ENCODE peak calls at places on chromosomes 16 and 17, in six cellular contexts. L is GM23338, O is prostate gland, C is spleen, W is transverse colon, R is breast epithelium. U is an unnamed sample.
A peak's percentile ranks its signal among the peaks of the same experiment; 100 is the strongest.

GRCh38 chr17:39100530-39100929 is 50.9 kb downstream of the PLXDC1 start:
- DNase-seq in L (no peak), O (no peak), C (no peak), W (no peak), R (no peak), U (no peak)

GRCh38 chr16:56258508-56259424 is 67.5 kb downstream of the GNAO1 start:
- DNase-seq in L (no peak), O (no peak), C (no peak), W (no peak), R (no peak), U (no peak)

GRCh38 chr17:71535311-71535710 is 585.5 kb upstream of the SOX9 start:
- DNase-seq in L (no peak), O (peak; percentile 10), C (no peak), W (no peak), R (peak; percentile 66), U (no peak)

GRCh38 chr16:17343028-17343427 is 127.7 kb downstream of the XYLT1 start:
- DNase-seq in L (no peak), O (no peak), C (peak; percentile 77), W (peak; percentile 54), R (peak; percentile 77), U (no peak)

GRCh38 chr16:27286446-27286845 is 17.9 kb upstream of the NSMCE1 start:
- DNase-seq in L (no peak), O (no peak), C (no peak), W (no peak), R (no peak), U (peak; percentile 64)

GRCh38 chr16:79808731-79809130 is 208.2 kb upstream of the MAF start:
- DNase-seq in L (no peak), O (no peak), C (no peak), W (no peak), R (no peak), U (no peak)

GRCh38 chr17:35089846-35090193 is 26.3 kb upstream of the RFFL start:
- DNase-seq in L (peak; percentile 72), O (no peak), C (peak; percentile 84), W (peak; percentile 17), R (no peak), U (no peak)

GRCh38 chr16:51982715-51983680 is 563.9 kb downstream of the TOX3 start:
- DNase-seq in L (peak; percentile 89), O (peak; percentile 61), C (no peak), W (peak; percentile 15), R (no peak), U (peak; percentile 52)

GRCh38 chr17:4539576-4540223 is 15.5 kb downstream of the MYBBP1A start:
- DNase-seq in L (no peak), O (no peak), C (no peak), W (no peak), R (no peak), U (no peak)

GRCh38 chr16:81863630-81864352 is 84.7 kb downstream of the PLCG2 start:
- DNase-seq in L (peak; percentile 58), O (no peak), C (no peak), W (peak; percentile 50), R (no peak), U (no peak)

GRCh38 chr16:17301593-17302135 is 169.1 kb downstream of the XYLT1 start:
- DNase-seq in L (no peak), O (no peak), C (peak; percentile 84), W (peak; percentile 55), R (no peak), U (no peak)

GRCh38 chr16:31577411-31577810 is 49.7 kb downstream of the AHSP start:
- DNase-seq in L (no peak), O (no peak), C (no peak), W (no peak), R (no peak), U (no peak)

GRCh38 chr17:66982011-66982508 is 17.6 kb downstream of the CACNG4 start:
- DNase-seq in L (no peak), O (no peak), C (no peak), W (no peak), R (no peak), U (no peak)

GRCh38 chr16:30335598-30336474 is 19.3 kb downstream of the CD2BP2 start:
- DNase-seq in L (no peak), O (no peak), C (peak; percentile 75), W (peak; percentile 37), R (no peak), U (no peak)

GRCh38 chr17:73427198-73427597 is 115.4 kb upstream of the CDC42EP4 start:
- DNase-seq in L (no peak), O (peak; percentile 40), C (no peak), W (no peak), R (no peak), U (no peak)

GRCh38 chr17:64149196-64149595 is 19.3 kb upstream of the ERN1 start:
- DNase-seq in L (no peak), O (no peak), C (no peak), W (no peak), R (no peak), U (no peak)

GRCh38 chr16:58249388-58249779 is 45.4 kb downstream of the PRSS54 start:
- DNase-seq in L (no peak), O (no peak), C (no peak), W (no peak), R (no peak), U (no peak)

GRCh38 chr16:58243528-58244004 is 45.7 kb upstream of the CSNK2A2 start:
- DNase-seq in L (peak; percentile 38), O (no peak), C (no peak), W (peak; percentile 26), R (peak; percentile 11), U (no peak)
- TF ChIP-seq POLR2AphosphoS5 in L (no peak), O (no peak), C (no peak), W (no peak), R (no peak), U (no peak)

DNA sequence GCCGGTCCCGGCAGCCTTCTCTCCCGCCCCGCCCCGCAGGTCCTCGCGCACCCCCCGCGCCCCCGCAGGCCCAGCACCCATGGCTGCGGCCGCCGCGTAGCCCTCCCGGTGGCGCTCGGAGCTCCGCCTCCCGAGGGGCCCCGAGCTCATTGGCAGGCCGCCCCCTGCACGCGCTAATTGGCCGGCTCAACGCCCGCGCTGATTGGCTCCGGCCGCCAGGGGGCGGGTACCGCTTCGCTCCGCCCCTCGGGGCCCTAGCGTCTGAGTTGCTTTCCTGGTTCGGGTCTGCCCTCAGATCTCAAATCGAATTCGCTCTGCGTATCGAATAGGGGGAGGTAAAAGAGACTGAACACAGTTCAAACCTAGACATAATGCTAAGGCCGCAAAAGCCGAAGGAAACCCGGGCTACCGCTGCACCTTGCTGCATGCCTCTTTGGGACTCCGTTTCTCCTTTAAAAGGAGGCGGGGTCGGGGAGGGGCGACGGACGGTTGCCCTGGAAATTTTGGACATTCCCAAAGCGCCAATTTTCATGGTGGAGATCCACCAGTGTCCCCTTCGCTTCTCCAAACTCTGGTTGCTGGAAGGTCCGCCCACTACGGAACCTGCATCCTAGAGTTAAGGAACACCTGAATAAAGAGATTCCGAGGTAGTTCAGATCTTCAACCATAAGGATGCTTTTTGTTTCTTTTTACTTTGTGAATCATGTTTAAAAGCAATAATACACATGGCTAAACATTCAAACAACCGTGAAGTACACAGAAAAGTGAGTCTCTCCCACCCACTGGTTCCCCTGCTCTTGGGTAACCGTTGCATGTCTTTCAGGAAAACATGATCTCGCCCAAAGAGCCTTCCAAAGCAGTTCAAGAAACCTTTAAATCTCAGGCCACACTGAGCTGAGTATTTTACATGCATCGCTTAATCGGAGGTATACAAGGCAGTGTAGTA is at the start of gene DEXI:
- DNase-seq in L (peak; percentile 94), O (peak; percentile 92), C (peak; percentile 97), W (peak; percentile 96), R (peak; percentile 91), U (peak; percentile 65)
- TF ChIP-seq CTCF in L (no peak), O (peak; percentile 88), C (peak; percentile 39), W (peak; percentile 20), R (peak; percentile 67), U (no peak)

GRCh38 chr16:12172343-12172742 is 195.8 kb downstream of the SNX29 start:
- DNase-seq in L (no peak), O (no peak), C (no peak), W (no peak), R (no peak), U (no peak)

GRCh38 chr16:12171706-12172105 is 195.2 kb downstream of the SNX29 start:
- DNase-seq in L (no peak), O (no peak), C (no peak), W (no peak), R (no peak), U (no peak)

GRCh38 chr16:12171206-12171605 is 194.7 kb downstream of the SNX29 start:
- DNase-seq in L (no peak), O (no peak), C (peak; percentile 2), W (no peak), R (no peak), U (no peak)

GRCh38 chr16:12170103-12171025 is 193.8 kb downstream of the SNX29 start:
- DNase-seq in L (no peak), O (no peak), C (no peak), W (no peak), R (no peak), U (no peak)

DNA sequence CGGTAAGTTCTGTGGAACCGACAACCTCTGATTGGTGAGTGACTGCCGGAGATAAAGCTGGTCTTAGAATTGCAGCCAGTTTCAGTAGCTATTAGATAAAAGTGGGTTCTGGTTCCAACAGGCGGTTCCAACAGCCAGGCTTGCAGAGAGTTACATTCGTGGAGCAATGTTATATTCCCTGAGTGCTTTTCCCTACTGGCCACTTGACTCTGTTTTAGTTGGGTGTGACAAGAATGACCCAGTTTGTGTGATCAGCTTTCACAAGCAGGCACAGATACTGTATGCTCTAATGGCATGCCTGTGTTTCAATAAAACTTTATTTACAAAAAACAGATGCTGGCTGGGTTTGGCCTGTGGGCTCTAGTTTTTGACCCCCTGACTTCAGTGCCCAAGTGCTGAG is 196.6 kb downstream of the SNX29 start:
- DNase-seq in L (no peak), O (no peak), C (peak; percentile 4), W (no peak), R (no peak), U (no peak)
- H3K36me3 ChIP-seq in L (no peaks in the 10 kb centered on the region), O (no peaks in the 10 kb centered on the region), C (peaks cover 9% of the 10 kb centered on the region), W (no peaks in the 10 kb centered on the region), R (no peaks in the 10 kb centered on the region), U (no peaks in the 10 kb centered on the region)

GRCh38 chr17:49401971-49402491 is 12.7 kb downstream of the PHB1 start:
- DNase-seq in L (no peak), O (no peak), C (no peak), W (no peak), R (peak; percentile 32), U (no peak)

GRCh38 chr17:49404906-49405305 is 9.8 kb downstream of the PHB1 start:
- DNase-seq in L (no peak), O (no peak), C (no peak), W (no peak), R (no peak), U (no peak)

GRCh38 chr17:49402706-49403105 is 12.0 kb downstream of the PHB1 start:
- DNase-seq in L (no peak), O (no peak), C (no peak), W (no peak), R (no peak), U (no peak)

GRCh38 chr17:49404371-49404770 is 10.3 kb downstream of the PHB1 start:
- DNase-seq in L (no peak), O (no peak), C (peak; percentile 89), W (no peak), R (no peak), U (no peak)

GRCh38 chr17:49403514-49404289 is 11.0 kb downstream of the PHB1 start:
- DNase-seq in L (no peak), O (peak; percentile 71), C (no peak), W (no peak), R (peak; percentile 60), U (no peak)
- TF ChIP-seq POLR2AphosphoS5 in L (no peak), O (peak; percentile 92), C (no peak), W (no peak), R (no peak), U (no peak)

GRCh38 chr17:57916925-57917858 is 38.0 kb downstream of the CUEDC1 start:
- DNase-seq in L (no peak), O (no peak), C (no peak), W (no peak), R (no peak), U (no peak)
- TF ChIP-seq CTCF in L (no peak), O (no peak), C (no peak), W (no peak), R (no peak), U (no peak)